ENCODE peak calls at places on chromosome 18, in eight cellular contexts. M is IMR-90, I is ovary, J is transverse colon, Q is A549, C is heart left ventricle, L is testis, Y is right lobe of liver. T is an unnamed sample.
A peak's percentile ranks its signal among the peaks of the same experiment; 100 is the strongest.

GRCh38 chr18:46050268-46050667 is 21.8 kb downstream of the PSTPIP2 start:
- DNase-seq in M (no peak), I (no peak), J (no peak), Q (no peak), C (no peak), L (no peak), Y (no peak), T (no peak)

GRCh38 chr18:62434798-62435197 is 88.0 kb upstream of the ZCCHC2 start:
- DNase-seq in M (no peak), I (no peak), J (no peak), Q (no peak), C (no peak), L (no peak), Y (no peak), T (no peak)

GRCh38 chr18:13528739-13529392 is 197.5 kb downstream of the FAM210A start:
- DNase-seq in M (no peak), I (no peak), J (no peak), Q (no peak), C (no peak), L (no peak), Y (no peak), T (no peak)

GRCh38 chr18:27823053-27823452 is 353.9 kb downstream of the CDH2 start:
- DNase-seq in M (no peak), I (no peak), J (no peak), Q (no peak), C (no peak), L (no peak), Y (no peak), T (no peak)

GRCh38 chr18:7730682-7731081 is 163.6 kb downstream of the PTPRM start:
- DNase-seq in M (no peak), I (no peak), J (no peak), Q (no peak), C (no peak), L (no peak), Y (no peak), T (no peak)

GRCh38 chr18:2805970-2806943 is 40.5 kb upstream of the EMILIN2 start:
- DNase-seq in M (peak; percentile 73), I (no peak), J (no peak), Q (no peak), C (no peak), L (no peak), Y (no peak), T (no peak)

GRCh38 chr18:58911241-58911640 is 46.6 kb downstream of the ZNF532 start:
- DNase-seq in M (peak; percentile 31), I (no peak), J (no peak), Q (no peak), C (no peak), L (no peak), Y (no peak), T (no peak)

GRCh38 chr18:77250501-77250925 is 865 bp downstream of the GALR1 start:
- DNase-seq in M (no peak), I (no peak), J (no peak), Q (no peak), C (no peak), L (no peak), Y (no peak), T (no peak)

GRCh38 chr18:8069708-8070107 is 502.6 kb downstream of the PTPRM start:
- DNase-seq in M (no peak), I (no peak), J (no peak), Q (no peak), C (no peak), L (peak; percentile 28), Y (no peak), T (no peak)

GRCh38 chr18:8389391-8390340 is 219.6 kb upstream of the RAB12 start:
- DNase-seq in M (peak; percentile 78), I (peak; percentile 80), J (peak; percentile 69), Q (peak; percentile 44), C (peak; percentile 67), L (peak; percentile 87), Y (peak; percentile 61), T (no peak)

GRCh38 chr18:28459587-28459986 is 282.7 kb upstream of the CDH2 start:
- DNase-seq in M (no peak), I (no peak), J (no peak), Q (no peak), C (no peak), L (no peak), Y (no peak), T (no peak)

GRCh38 chr18:46755315-46756171 is 1.3 kb downstream of the ST8SIA5 start:
- DNase-seq in M (no peak), I (no peak), J (no peak), Q (no peak), C (no peak), L (no peak), Y (no peak), T (no peak)

GRCh38 chr18:12076424-12077140 is 17.1 kb upstream of the ANKRD62 start:
- DNase-seq in M (peak; percentile 7), I (no peak), J (no peak), Q (peak; percentile 26), C (peak; percentile 28), L (no peak), Y (no peak), T (peak; percentile 75)

GRCh38 chr18:51425889-51426288 is 228.4 kb upstream of the MEX3C start:
- DNase-seq in M (no peak), I (no peak), J (no peak), Q (no peak), C (no peak), L (no peak), Y (no peak), T (no peak)

GRCh38 chr18:5466256-5466655 is 77.5 kb downstream of the EPB41L3 start:
- DNase-seq in M (no peak), I (no peak), J (no peak), Q (no peak), C (no peak), L (no peak), Y (no peak), T (no peak)

GRCh38 chr18:6428851-6429395 is 14.2 kb upstream of the L3MBTL4 start:
- DNase-seq in M (no peak), I (no peak), J (no peak), Q (no peak), C (no peak), L (no peak), Y (no peak), T (no peak)

GRCh38 chr18:43422483-43422882 is 145.2 kb upstream of the SYT4 start:
- DNase-seq in M (no peak), I (no peak), J (no peak), Q (no peak), C (no peak), L (peak; percentile 34), Y (no peak), T (no peak)

DNA sequence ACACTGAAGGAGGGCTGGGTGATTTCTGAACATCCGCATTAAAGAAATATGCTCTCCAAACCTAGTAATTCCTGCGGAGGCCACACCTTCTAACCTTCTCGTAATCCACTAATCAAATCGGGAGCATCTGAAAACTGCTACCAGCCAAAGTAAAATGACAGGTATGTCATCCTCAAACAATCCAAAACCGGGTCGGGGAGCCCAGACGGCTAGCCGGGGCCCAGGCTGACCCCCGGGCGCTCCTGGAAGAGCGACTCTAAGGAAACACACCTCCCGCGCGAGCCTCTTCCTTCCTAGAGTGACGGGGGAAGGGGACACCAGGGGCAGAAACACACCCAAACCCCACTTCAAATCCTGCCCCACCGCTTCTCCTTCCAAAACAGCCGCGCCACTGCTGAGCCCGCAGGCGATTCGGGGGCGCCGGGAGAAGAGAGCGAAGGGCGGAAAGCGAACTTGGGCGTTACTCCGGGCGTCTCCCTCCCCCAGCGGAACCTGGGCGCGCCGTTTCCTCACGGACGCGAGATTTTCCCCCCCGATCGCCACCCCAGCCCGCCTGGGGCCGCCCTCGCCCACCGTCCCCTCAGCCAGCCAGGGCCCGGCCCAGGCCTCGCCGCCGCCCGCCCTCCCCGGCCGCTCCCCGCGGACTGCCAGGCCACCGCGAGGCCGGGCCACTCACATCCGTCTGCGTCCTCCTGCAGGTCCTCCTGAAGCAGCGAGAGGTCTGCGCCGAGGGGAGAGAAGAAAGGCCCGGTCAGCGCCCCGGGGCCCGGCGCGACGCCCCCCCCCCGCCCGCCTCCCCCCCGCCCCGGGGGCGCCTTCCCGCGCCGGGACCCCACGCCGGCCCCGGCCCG is 584 bp downstream of the PPP4R1 start:
- DNase-seq in M (peak; percentile 27), I (peak; percentile 78), J (peak; percentile 70), Q (no peak), C (peak; percentile 73), L (peak; percentile 48), Y (peak; percentile 69), T (peak; percentile 93)
- TF ChIP-seq POLR2A in M (peak; percentile 37), I (no peak), J (peak; percentile 24), Q (no peak), C (no peak), L (no peak), Y (peak; percentile 25), T (no peak)

GRCh38 chr18:74949611-74950010 is 259.3 kb downstream of the PTGR3 start:
- DNase-seq in M (no peak), I (no peak), J (no peak), Q (no peak), C (no peak), L (no peak), Y (no peak), T (no peak)
- H3K4me1 ChIP-seq in M (peaks cover 10% of the 10 kb centered on the region), I (peaks cover 6% of the 10 kb centered on the region), J (peaks cover 11% of the 10 kb centered on the region), Q (peaks cover 43% of the 10 kb centered on the region), C (peaks cover 9% of the 10 kb centered on the region), L (no peaks in the 10 kb centered on the region), Y (no peaks in the 10 kb centered on the region), T (peaks cover 20% of the 10 kb centered on the region)

GRCh38 chr18:75282746-75283145 is 72.1 kb downstream of the TSHZ1 start:
- DNase-seq in M (no peak), I (no peak), J (no peak), Q (no peak), C (no peak), L (no peak), Y (no peak), T (no peak)

GRCh38 chr18:75287006-75287405 is 76.4 kb downstream of the TSHZ1 start:
- DNase-seq in M (no peak), I (no peak), J (no peak), Q (no peak), C (no peak), L (no peak), Y (no peak), T (no peak)

GRCh38 chr18:75285876-75286275 is 75.3 kb downstream of the TSHZ1 start:
- DNase-seq in M (no peak), I (no peak), J (no peak), Q (no peak), C (no peak), L (no peak), Y (no peak), T (no peak)

GRCh38 chr18:75283758-75284157 is 73.2 kb downstream of the TSHZ1 start:
- DNase-seq in M (no peak), I (no peak), J (no peak), Q (no peak), C (no peak), L (no peak), Y (no peak), T (no peak)

GRCh38 chr18:75284566-75284965 is 74.0 kb downstream of the TSHZ1 start:
- DNase-seq in M (no peak), I (no peak), J (no peak), Q (no peak), C (no peak), L (no peak), Y (no peak), T (no peak)
- TF ChIP-seq POLR2A in M (no peak), I (no peak), J (no peak), Q (no peak), C (no peak), L (no peak), Y (no peak), T (no peak)

DNA sequence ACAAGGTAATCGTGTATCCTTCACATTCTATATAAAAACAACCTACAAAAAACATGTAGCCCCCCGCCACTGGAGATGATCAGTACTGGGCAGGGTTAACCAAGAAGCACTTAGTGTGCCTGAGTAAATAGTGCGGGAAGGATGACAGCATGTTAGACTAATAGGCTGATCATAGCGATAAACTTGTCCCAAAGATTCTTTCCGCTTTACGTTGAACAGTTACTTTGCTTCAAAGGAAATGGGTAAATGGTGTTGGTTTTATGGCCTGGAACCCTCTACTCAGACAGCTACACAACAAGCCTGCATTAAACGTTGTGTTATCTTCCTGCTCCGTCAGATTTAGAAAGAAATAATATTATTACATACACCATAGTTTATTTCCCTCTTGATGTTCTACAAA is 67.7 kb downstream of the CTAGE1 start:
- DNase-seq in M (no peak), I (no peak), J (no peak), Q (no peak), C (no peak), L (no peak), Y (no peak), T (no peak)
- H3K4me1 ChIP-seq in M (peaks cover 22% of the 10 kb centered on the region), I (peaks cover 14% of the 10 kb centered on the region), J (peaks cover 32% of the 10 kb centered on the region), Q (peaks cover 18% of the 10 kb centered on the region), C (peaks cover 44% of the 10 kb centered on the region), L (peaks cover 36% of the 10 kb centered on the region), Y (peaks cover 2% of the 10 kb centered on the region), T (peaks cover 29% of the 10 kb centered on the region)

T was measured in spleen.